ENCODE peak calls at places on chromosomes 11 and 22, in six cellular contexts. One of them, this sample, is unnamed.

GRCh38 chr11:78419327-78419726 is 1.7 kb upstream of the GAB2 start:
- DNase-seq in body of pancreas: peak
- DNase-seq in BJ: peak
- DNase-seq in epithelial cell of esophagus: peak
- DNase-seq in fibroblast of lung: peak
- DNase-seq in cardiac muscle cell: peak
- DNase-seq in this sample: no peak

GRCh38 chr22:29706493-29706892 is 13.3 kb upstream of the CABP7 start:
- DNase-seq in epithelial cell of esophagus: no peak
- DNase-seq in cardiac muscle cell: no peak
- DNase-seq in body of pancreas: no peak
- DNase-seq in BJ: no peak
- DNase-seq in fibroblast of lung: peak
- DNase-seq in this sample: no peak

GRCh38 chr11:134522782-134523570 is 110.9 kb upstream of the B3GAT1 start:
- DNase-seq in fibroblast of lung: no peak
- DNase-seq in epithelial cell of esophagus: no peak
- DNase-seq in BJ: no peak
- DNase-seq in cardiac muscle cell: no peak
- DNase-seq in body of pancreas: no peak
- DNase-seq in this sample: no peak

GRCh38 chr11:76371170-76371569 is 9.8 kb downstream of the THAP12 start:
- DNase-seq in BJ: peak
- DNase-seq in body of pancreas: peak
- DNase-seq in cardiac muscle cell: peak
- DNase-seq in fibroblast of lung: peak
- DNase-seq in epithelial cell of esophagus: peak
- DNase-seq in this sample: peak

GRCh38 chr11:109695696-109696095 is 273.7 kb downstream of the C11orf87 start:
- DNase-seq in cardiac muscle cell: peak
- DNase-seq in epithelial cell of esophagus: peak
- DNase-seq in body of pancreas: no peak
- DNase-seq in fibroblast of lung: peak
- DNase-seq in BJ: no peak
- DNase-seq in this sample: no peak

GRCh38 chr11:118658372-118659313 is 20.8 kb downstream of the TREH start:
- DNase-seq in fibroblast of lung: peak
- DNase-seq in cardiac muscle cell: peak
- DNase-seq in BJ: no peak
- DNase-seq in body of pancreas: no peak
- DNase-seq in epithelial cell of esophagus: no peak
- DNase-seq in this sample: no peak

GRCh38 chr11:78000193-78000592 is 5.7 kb upstream of the INTS4 start:
- DNase-seq in body of pancreas: peak
- DNase-seq in cardiac muscle cell: peak
- DNase-seq in epithelial cell of esophagus: peak
- DNase-seq in BJ: no peak
- DNase-seq in fibroblast of lung: peak
- DNase-seq in this sample: peak

GRCh38 chr11:123158609-123159008 is 36.4 kb downstream of the CLMP start:
- DNase-seq in epithelial cell of esophagus: peak
- DNase-seq in fibroblast of lung: no peak
- DNase-seq in BJ: no peak
- DNase-seq in body of pancreas: no peak
- DNase-seq in cardiac muscle cell: no peak
- DNase-seq in this sample: no peak

GRCh38 chr11:66366844-66367477 is 4.6 kb downstream of the SLC29A2 start:
- DNase-seq in fibroblast of lung: no peak
- DNase-seq in epithelial cell of esophagus: no peak
- DNase-seq in BJ: no peak
- DNase-seq in cardiac muscle cell: no peak
- DNase-seq in body of pancreas: no peak
- DNase-seq in this sample: no peak

GRCh38 chr11:72439455-72439854 is 5.1 kb upstream of the CLPB start:
- DNase-seq in fibroblast of lung: peak
- DNase-seq in epithelial cell of esophagus: peak
- DNase-seq in BJ: no peak
- DNase-seq in body of pancreas: no peak
- DNase-seq in cardiac muscle cell: peak
- DNase-seq in this sample: peak

GRCh38 chr11:83720675-83721074 is 434.5 kb upstream of the CCDC90B start:
- DNase-seq in fibroblast of lung: no peak
- DNase-seq in body of pancreas: no peak
- DNase-seq in BJ: no peak
- DNase-seq in cardiac muscle cell: no peak
- DNase-seq in epithelial cell of esophagus: no peak
- DNase-seq in this sample: no peak

GRCh38 chr11:83292709-83293435 is 6.7 kb upstream of the CCDC90B start:
- DNase-seq in epithelial cell of esophagus: peak
- DNase-seq in body of pancreas: peak
- DNase-seq in fibroblast of lung: peak
- DNase-seq in BJ: no peak
- DNase-seq in cardiac muscle cell: peak
- DNase-seq in this sample: peak

GRCh38 chr22:11605468-11605981 is 3922.5 kb upstream of the OR11H1 start:
- DNase-seq in epithelial cell of esophagus: no peak
- DNase-seq in cardiac muscle cell: no peak
- DNase-seq in fibroblast of lung: no peak
- DNase-seq in BJ: no peak
- DNase-seq in body of pancreas: no peak
- DNase-seq in this sample: no peak

GRCh38 chr11:6586434-6587359 is 16.7 kb downstream of the RRP8 start:
- DNase-seq in fibroblast of lung: no peak
- DNase-seq in body of pancreas: no peak
- DNase-seq in cardiac muscle cell: peak
- DNase-seq in epithelial cell of esophagus: no peak
- DNase-seq in BJ: no peak
- DNase-seq in this sample: no peak

GRCh38 chr11:117840881-117841581 is 16.5 kb upstream of the FXYD2 start:
- DNase-seq in body of pancreas: no peak
- DNase-seq in fibroblast of lung: no peak
- DNase-seq in epithelial cell of esophagus: no peak
- DNase-seq in BJ: no peak
- DNase-seq in cardiac muscle cell: no peak
- DNase-seq in this sample: no peak

GRCh38 chr11:117876341-117877119 is at the start of gene FXYD6:
- DNase-seq in BJ: no peak
- DNase-seq in body of pancreas: peak
- DNase-seq in cardiac muscle cell: peak
- DNase-seq in epithelial cell of esophagus: no peak
- DNase-seq in fibroblast of lung: peak
- DNase-seq in this sample: no peak

GRCh38 chr11:75338516-75339218 is 12.8 kb downstream of the ARRB1 start:
- DNase-seq in cardiac muscle cell: peak
- DNase-seq in epithelial cell of esophagus: peak
- DNase-seq in BJ: no peak
- DNase-seq in fibroblast of lung: peak
- DNase-seq in body of pancreas: no peak
- DNase-seq in this sample: no peak

GRCh38 chr22:37675930-37676571 is 615 bp downstream of the LGALS1 start:
- DNase-seq in body of pancreas: peak
- DNase-seq in BJ: no peak
- DNase-seq in cardiac muscle cell: peak
- DNase-seq in fibroblast of lung: peak
- DNase-seq in epithelial cell of esophagus: peak
- DNase-seq in this sample: no peak

GRCh38 chr22:19958083-19959042 is 16.7 kb upstream of the TXNRD2 start:
- DNase-seq in fibroblast of lung: peak
- DNase-seq in body of pancreas: no peak
- DNase-seq in epithelial cell of esophagus: no peak
- DNase-seq in cardiac muscle cell: peak
- DNase-seq in BJ: no peak
- DNase-seq in this sample: no peak

GRCh38 chr11:19723572-19724342 is 11.1 kb downstream of the NAV2 start:
- DNase-seq in BJ: peak
- DNase-seq in cardiac muscle cell: peak
- DNase-seq in fibroblast of lung: peak
- DNase-seq in body of pancreas: peak
- DNase-seq in epithelial cell of esophagus: peak
- DNase-seq in this sample: peak

GRCh38 chr11:125078016-125078415 is 14.9 kb downstream of the SLC37A2 start:
- DNase-seq in body of pancreas: no peak
- DNase-seq in fibroblast of lung: no peak
- DNase-seq in cardiac muscle cell: no peak
- DNase-seq in BJ: no peak
- DNase-seq in epithelial cell of esophagus: no peak
- DNase-seq in this sample: no peak

GRCh38 chr22:37156686-37157435 is 7.1 kb upstream of the IL2RB start:
- DNase-seq in cardiac muscle cell: no peak
- DNase-seq in body of pancreas: no peak
- DNase-seq in fibroblast of lung: no peak
- DNase-seq in BJ: no peak
- DNase-seq in epithelial cell of esophagus: no peak
- DNase-seq in this sample: no peak

GRCh38 chr11:127962416-127962815 is 624.9 kb downstream of the ETS1 start:
- DNase-seq in body of pancreas: no peak
- DNase-seq in BJ: peak
- DNase-seq in fibroblast of lung: no peak
- DNase-seq in cardiac muscle cell: no peak
- DNase-seq in epithelial cell of esophagus: no peak
- DNase-seq in this sample: peak

GRCh38 chr11:63613517-63614135 is 607 bp downstream of the PLAAT3 start:
- DNase-seq in fibroblast of lung: no peak
- DNase-seq in BJ: no peak
- DNase-seq in body of pancreas: peak
- DNase-seq in cardiac muscle cell: peak
- DNase-seq in epithelial cell of esophagus: no peak
- DNase-seq in this sample: no peak

GRCh38 chr11:120776683-120777010 is 247.3 kb upstream of the TBCEL start:
- DNase-seq in cardiac muscle cell: no peak
- DNase-seq in body of pancreas: no peak
- DNase-seq in BJ: no peak
- DNase-seq in fibroblast of lung: no peak
- DNase-seq in epithelial cell of esophagus: no peak
- DNase-seq in this sample: no peak

GRCh38 chr11:74611369-74611861 is 19.0 kb downstream of the POLD3 start:
- DNase-seq in fibroblast of lung: peak
- DNase-seq in cardiac muscle cell: peak
- DNase-seq in epithelial cell of esophagus: peak
- DNase-seq in BJ: peak
- DNase-seq in body of pancreas: no peak
- DNase-seq in this sample: no peak

GRCh38 chr11:113474362-113475159 is 637 bp downstream of the DRD2 start:
- DNase-seq in epithelial cell of esophagus: peak
- DNase-seq in body of pancreas: peak
- DNase-seq in cardiac muscle cell: peak
- DNase-seq in BJ: peak
- DNase-seq in fibroblast of lung: peak
- DNase-seq in this sample: peak

GRCh38 chr22:33631777-33632176 is 288.5 kb downstream of the LARGE1 start:
- DNase-seq in fibroblast of lung: no peak
- DNase-seq in cardiac muscle cell: no peak
- DNase-seq in BJ: no peak
- DNase-seq in body of pancreas: no peak
- DNase-seq in epithelial cell of esophagus: no peak
- DNase-seq in this sample: no peak

GRCh38 chr11:119100246-119100959 is 1.2 kb downstream of the DPAGT1 start:
- DNase-seq in BJ: no peak
- DNase-seq in cardiac muscle cell: peak
- DNase-seq in epithelial cell of esophagus: peak
- DNase-seq in body of pancreas: peak
- DNase-seq in fibroblast of lung: peak
- DNase-seq in this sample: no peak

GRCh38 chr22:46833228-46833627 is 70.8 kb downstream of the TBC1D22A start:
- DNase-seq in cardiac muscle cell: peak
- DNase-seq in BJ: no peak
- DNase-seq in epithelial cell of esophagus: peak
- DNase-seq in fibroblast of lung: peak
- DNase-seq in body of pancreas: peak
- DNase-seq in this sample: no peak
- TF ChIP-seq CTCF in cardiac muscle cell: peak
- TF ChIP-seq CTCF in BJ: peak
- TF ChIP-seq CTCF in epithelial cell of esophagus: peak
- TF ChIP-seq CTCF in fibroblast of lung: peak
- TF ChIP-seq CTCF in body of pancreas: peak
- TF ChIP-seq CTCF in this sample: no peak

GRCh38 chr11:62025429-62026105 is 58.1 kb upstream of the FTH1 start:
- DNase-seq in cardiac muscle cell: peak
- DNase-seq in fibroblast of lung: peak
- DNase-seq in epithelial cell of esophagus: peak
- DNase-seq in body of pancreas: peak
- DNase-seq in BJ: peak
- DNase-seq in this sample: peak
- H3K4me3 ChIP-seq in cardiac muscle cell: no peak
- H3K4me3 ChIP-seq in fibroblast of lung: no peak
- H3K4me3 ChIP-seq in epithelial cell of esophagus: no peak
- H3K4me3 ChIP-seq in body of pancreas: no peak
- H3K4me3 ChIP-seq in BJ: no peak
- H3K4me3 ChIP-seq in this sample: no peak

DNA sequence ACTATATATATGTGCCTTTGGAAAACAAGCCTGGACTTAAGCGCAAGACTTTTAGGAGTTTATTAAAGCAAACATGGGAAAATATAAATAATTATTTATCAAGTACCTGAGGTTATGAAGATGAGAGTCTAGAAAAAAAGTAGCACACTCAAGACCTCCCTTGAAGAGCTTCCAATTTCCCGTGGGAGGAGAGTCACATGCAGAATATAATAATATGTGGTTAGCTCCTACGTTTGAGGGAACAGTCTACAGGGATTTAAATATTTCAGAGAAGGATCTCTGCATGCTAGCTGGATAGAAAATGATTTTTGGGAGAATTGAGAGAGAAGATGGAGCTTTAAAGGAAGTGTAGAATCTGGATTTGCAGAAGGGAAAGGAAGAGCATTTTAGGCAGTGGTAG is 183.8 kb downstream of the SWAP70 start:
- DNase-seq in fibroblast of lung: peak
- DNase-seq in BJ: no peak
- DNase-seq in body of pancreas: no peak
- DNase-seq in epithelial cell of esophagus: no peak
- DNase-seq in cardiac muscle cell: no peak
- DNase-seq in this sample: no peak
- TF ChIP-seq CTCF in fibroblast of lung: no peak
- TF ChIP-seq CTCF in BJ: no peak
- TF ChIP-seq CTCF in body of pancreas: no peak
- TF ChIP-seq CTCF in epithelial cell of esophagus: no peak
- TF ChIP-seq CTCF in cardiac muscle cell: no peak
- TF ChIP-seq CTCF in this sample: no peak

GRCh38 chr11:1395773-1396374 is 6.1 kb downstream of the BRSK2 start:
- DNase-seq in body of pancreas: no peak
- DNase-seq in BJ: no peak
- DNase-seq in fibroblast of lung: no peak
- DNase-seq in epithelial cell of esophagus: no peak
- DNase-seq in cardiac muscle cell: no peak
- DNase-seq in this sample: no peak

GRCh38 chr11:1397862-1398505 is 8.2 kb downstream of the BRSK2 start:
- DNase-seq in cardiac muscle cell: no peak
- DNase-seq in BJ: no peak
- DNase-seq in body of pancreas: no peak
- DNase-seq in fibroblast of lung: no peak
- DNase-seq in epithelial cell of esophagus: no peak
- DNase-seq in this sample: no peak

GRCh38 chr11:1394936-1395772 is 5.4 kb downstream of the BRSK2 start:
- DNase-seq in BJ: no peak
- DNase-seq in fibroblast of lung: no peak
- DNase-seq in body of pancreas: no peak
- DNase-seq in cardiac muscle cell: no peak
- DNase-seq in epithelial cell of esophagus: no peak
- DNase-seq in this sample: no peak

GRCh38 chr11:1397146-1397861 is 7.6 kb downstream of the BRSK2 start:
- DNase-seq in cardiac muscle cell: no peak
- DNase-seq in epithelial cell of esophagus: no peak
- DNase-seq in body of pancreas: no peak
- DNase-seq in fibroblast of lung: no peak
- DNase-seq in BJ: no peak
- DNase-seq in this sample: no peak

GRCh38 chr11:1396375-1396841 is 6.7 kb downstream of the BRSK2 start:
- DNase-seq in body of pancreas: no peak
- DNase-seq in BJ: no peak
- DNase-seq in epithelial cell of esophagus: no peak
- DNase-seq in cardiac muscle cell: no peak
- DNase-seq in fibroblast of lung: no peak
- DNase-seq in this sample: no peak
- H3K4me3 ChIP-seq in body of pancreas: no peak
- H3K4me3 ChIP-seq in BJ: no peak
- H3K4me3 ChIP-seq in epithelial cell of esophagus: no peak
- H3K4me3 ChIP-seq in cardiac muscle cell: no peak
- H3K4me3 ChIP-seq in fibroblast of lung: no peak
- H3K4me3 ChIP-seq in this sample: no peak